ENCODE peak calls at places on chromosomes 1 and 21, in five cellular contexts. One of them, this sample, is unnamed.

GRCh38 chr1:27811741-27812500 is 18.7 kb upstream of the PPP1R8 start:
- DNase-seq in NCI-H774: no peak
- DNase-seq in HT1080: no peak
- DNase-seq in CD4-positive, alpha-beta T cell: no peak
- DNase-seq in CD8-positive, alpha-beta T cell: no peak
- DNase-seq in this sample: no peak

GRCh38 chr1:200405273-200405672 is 4.6 kb downstream of the ZNF281 start:
- DNase-seq in NCI-H774: no peak
- DNase-seq in HT1080: no peak
- DNase-seq in CD4-positive, alpha-beta T cell: no peak
- DNase-seq in CD8-positive, alpha-beta T cell: no peak
- DNase-seq in this sample: no peak

GRCh38 chr1:2807036-2807435 is 5.5 kb upstream of the TTC34 start:
- DNase-seq in NCI-H774: no peak
- DNase-seq in HT1080: no peak
- DNase-seq in CD4-positive, alpha-beta T cell: no peak
- DNase-seq in CD8-positive, alpha-beta T cell: no peak
- DNase-seq in this sample: no peak

GRCh38 chr1:91120421-91120820 is 98.6 kb upstream of the ZNF644 start:
- DNase-seq in NCI-H774: no peak
- DNase-seq in HT1080: no peak
- DNase-seq in CD4-positive, alpha-beta T cell: no peak
- DNase-seq in CD8-positive, alpha-beta T cell: no peak
- DNase-seq in this sample: no peak

GRCh38 chr1:211517006-211517405 is 25.0 kb upstream of the RD3 start:
- DNase-seq in NCI-H774: no peak
- DNase-seq in HT1080: no peak
- DNase-seq in CD4-positive, alpha-beta T cell: no peak
- DNase-seq in CD8-positive, alpha-beta T cell: no peak
- DNase-seq in this sample: no peak

GRCh38 chr21:23890652-23891051 is 1716.6 kb downstream of the MRPL39 start:
- DNase-seq in NCI-H774: no peak
- DNase-seq in HT1080: no peak
- DNase-seq in CD4-positive, alpha-beta T cell: no peak
- DNase-seq in CD8-positive, alpha-beta T cell: no peak
- DNase-seq in this sample: no peak

GRCh38 chr1:6491480-6491962 is at the start of gene PLEKHG5:
- DNase-seq in NCI-H774: no peak
- DNase-seq in HT1080: peak
- DNase-seq in CD4-positive, alpha-beta T cell: no peak
- DNase-seq in CD8-positive, alpha-beta T cell: no peak
- DNase-seq in this sample: peak

GRCh38 chr1:67463298-67463960 is 33.2 kb upstream of the SERBP1 start:
- DNase-seq in NCI-H774: peak
- DNase-seq in HT1080: no peak
- DNase-seq in CD4-positive, alpha-beta T cell: no peak
- DNase-seq in CD8-positive, alpha-beta T cell: no peak
- DNase-seq in this sample: no peak

GRCh38 chr1:8182034-8182761 is 135.7 kb upstream of the SLC45A1 start:
- DNase-seq in NCI-H774: no peak
- DNase-seq in HT1080: peak
- DNase-seq in CD4-positive, alpha-beta T cell: no peak
- DNase-seq in CD8-positive, alpha-beta T cell: no peak
- DNase-seq in this sample: peak

GRCh38 chr1:15245593-15246325 is 1.3 kb upstream of the FHAD1 start:
- DNase-seq in NCI-H774: no peak
- DNase-seq in HT1080: no peak
- DNase-seq in CD4-positive, alpha-beta T cell: no peak
- DNase-seq in CD8-positive, alpha-beta T cell: no peak
- DNase-seq in this sample: peak

GRCh38 chr1:155272466-155273133 is 704 bp downstream of the CLK2 start:
- DNase-seq in NCI-H774: no peak
- DNase-seq in HT1080: peak
- DNase-seq in CD4-positive, alpha-beta T cell: no peak
- DNase-seq in CD8-positive, alpha-beta T cell: no peak
- DNase-seq in this sample: peak

GRCh38 chr1:18191868-18192155 is 84.2 kb downstream of the IGSF21 start:
- DNase-seq in NCI-H774: no peak
- DNase-seq in HT1080: no peak
- DNase-seq in CD4-positive, alpha-beta T cell: no peak
- DNase-seq in CD8-positive, alpha-beta T cell: no peak
- DNase-seq in this sample: no peak

GRCh38 chr1:169590932-169591331 is 4.7 kb upstream of the F5 start:
- DNase-seq in NCI-H774: no peak
- DNase-seq in HT1080: no peak
- DNase-seq in CD4-positive, alpha-beta T cell: no peak
- DNase-seq in CD8-positive, alpha-beta T cell: no peak
- DNase-seq in this sample: peak

GRCh38 chr1:30046751-30047150 is 676.6 kb downstream of the MATN1 start:
- DNase-seq in NCI-H774: no peak
- DNase-seq in HT1080: no peak
- DNase-seq in CD4-positive, alpha-beta T cell: no peak
- DNase-seq in CD8-positive, alpha-beta T cell: peak
- DNase-seq in this sample: no peak

GRCh38 chr1:40059292-40059959 is 18.9 kb downstream of the CAP1 start:
- DNase-seq in NCI-H774: no peak
- DNase-seq in HT1080: peak
- DNase-seq in CD4-positive, alpha-beta T cell: no peak
- DNase-seq in CD8-positive, alpha-beta T cell: peak
- DNase-seq in this sample: peak

GRCh38 chr1:200444478-200444877 is 34.6 kb upstream of the ZNF281 start:
- DNase-seq in NCI-H774: no peak
- DNase-seq in HT1080: no peak
- DNase-seq in CD4-positive, alpha-beta T cell: no peak
- DNase-seq in CD8-positive, alpha-beta T cell: no peak
- DNase-seq in this sample: no peak

GRCh38 chr1:119713538-119714456 is 2.1 kb downstream of the PHGDH start:
- DNase-seq in NCI-H774: no peak
- DNase-seq in HT1080: no peak
- DNase-seq in CD4-positive, alpha-beta T cell: no peak
- DNase-seq in CD8-positive, alpha-beta T cell: no peak
- DNase-seq in this sample: no peak

GRCh38 chr1:43704838-43705237 is 2.5 kb upstream of the ST3GAL3 start:
- DNase-seq in NCI-H774: no peak
- DNase-seq in HT1080: peak
- DNase-seq in CD4-positive, alpha-beta T cell: no peak
- DNase-seq in CD8-positive, alpha-beta T cell: no peak
- DNase-seq in this sample: peak

GRCh38 chr1:158035976-158036583 is 42.6 kb downstream of the KIRREL1 start:
- DNase-seq in NCI-H774: no peak
- DNase-seq in HT1080: no peak
- DNase-seq in CD4-positive, alpha-beta T cell: no peak
- DNase-seq in CD8-positive, alpha-beta T cell: no peak
- DNase-seq in this sample: peak

GRCh38 chr1:91732291-91732953 is 153.5 kb downstream of the TGFBR3 start:
- DNase-seq in NCI-H774: no peak
- DNase-seq in HT1080: peak
- DNase-seq in CD4-positive, alpha-beta T cell: no peak
- DNase-seq in CD8-positive, alpha-beta T cell: no peak
- DNase-seq in this sample: peak

GRCh38 chr1:3710251-3710650 is 42.0 kb upstream of the CCDC27 start:
- DNase-seq in NCI-H774: no peak
- DNase-seq in HT1080: no peak
- DNase-seq in CD4-positive, alpha-beta T cell: no peak
- DNase-seq in CD8-positive, alpha-beta T cell: no peak
- DNase-seq in this sample: no peak

GRCh38 chr1:53959664-53960250 is 13.6 kb downstream of the LRRC42 start:
- DNase-seq in NCI-H774: no peak
- DNase-seq in HT1080: peak
- DNase-seq in CD4-positive, alpha-beta T cell: no peak
- DNase-seq in CD8-positive, alpha-beta T cell: no peak
- DNase-seq in this sample: peak

GRCh38 chr1:3956527-3957170 is 56.6 kb upstream of the C1orf174 start:
- DNase-seq in NCI-H774: no peak
- DNase-seq in HT1080: peak
- DNase-seq in CD4-positive, alpha-beta T cell: no peak
- DNase-seq in CD8-positive, alpha-beta T cell: no peak
- DNase-seq in this sample: no peak

GRCh38 chr1:19811206-19811851 is 3.8 kb downstream of the RNF186 start:
- DNase-seq in NCI-H774: no peak
- DNase-seq in HT1080: peak
- DNase-seq in CD4-positive, alpha-beta T cell: peak
- DNase-seq in CD8-positive, alpha-beta T cell: no peak
- DNase-seq in this sample: no peak

GRCh38 chr1:68456207-68456606 is 6.5 kb upstream of the RPE65 start:
- DNase-seq in NCI-H774: no peak
- DNase-seq in HT1080: no peak
- DNase-seq in CD4-positive, alpha-beta T cell: no peak
- DNase-seq in CD8-positive, alpha-beta T cell: no peak
- DNase-seq in this sample: no peak

GRCh38 chr1:213119794-213120193 is 68.8 kb downstream of the RPS6KC1 start:
- DNase-seq in NCI-H774: no peak
- DNase-seq in HT1080: no peak
- DNase-seq in CD4-positive, alpha-beta T cell: no peak
- DNase-seq in CD8-positive, alpha-beta T cell: no peak
- DNase-seq in this sample: no peak

GRCh38 chr1:115165776-115166175 is 76.5 kb upstream of the TSPAN2 start:
- DNase-seq in NCI-H774: no peak
- DNase-seq in HT1080: no peak
- DNase-seq in CD4-positive, alpha-beta T cell: no peak
- DNase-seq in CD8-positive, alpha-beta T cell: no peak
- DNase-seq in this sample: no peak

GRCh38 chr1:24964811-24965570 is 34.9 kb upstream of the RUNX3 start:
- DNase-seq in NCI-H774: no peak
- DNase-seq in HT1080: peak
- DNase-seq in CD4-positive, alpha-beta T cell: peak
- DNase-seq in CD8-positive, alpha-beta T cell: peak
- DNase-seq in this sample: no peak

GRCh38 chr1:245753807-245754206 is 599.0 kb downstream of the KIF26B start:
- DNase-seq in NCI-H774: no peak
- DNase-seq in HT1080: no peak
- DNase-seq in CD4-positive, alpha-beta T cell: no peak
- DNase-seq in CD8-positive, alpha-beta T cell: no peak
- DNase-seq in this sample: no peak

GRCh38 chr1:110879758-110880606 is 7.0 kb downstream of the CD53 start:
- DNase-seq in NCI-H774: no peak
- DNase-seq in HT1080: peak
- DNase-seq in CD4-positive, alpha-beta T cell: peak
- DNase-seq in CD8-positive, alpha-beta T cell: peak
- DNase-seq in this sample: peak

GRCh38 chr1:28441674-28442073 is 64.2 kb upstream of the RCC1 start:
- DNase-seq in NCI-H774: no peak
- DNase-seq in HT1080: no peak
- DNase-seq in CD4-positive, alpha-beta T cell: no peak
- DNase-seq in CD8-positive, alpha-beta T cell: no peak
- DNase-seq in this sample: no peak

GRCh38 chr1:117573386-117574040 is 32.3 kb upstream of the TENT5C start:
- DNase-seq in NCI-H774: no peak
- DNase-seq in HT1080: peak
- DNase-seq in CD4-positive, alpha-beta T cell: no peak
- DNase-seq in CD8-positive, alpha-beta T cell: no peak
- DNase-seq in this sample: peak

GRCh38 chr21:46560568-46561447 is 44.1 kb downstream of the S100B start:
- DNase-seq in NCI-H774: no peak
- DNase-seq in HT1080: no peak
- DNase-seq in CD4-positive, alpha-beta T cell: no peak
- DNase-seq in CD8-positive, alpha-beta T cell: peak
- DNase-seq in this sample: no peak

GRCh38 chr1:101193733-101194169 is 43.1 kb upstream of the S1PR1 start:
- DNase-seq in NCI-H774: no peak
- DNase-seq in HT1080: no peak
- DNase-seq in CD4-positive, alpha-beta T cell: no peak
- DNase-seq in CD8-positive, alpha-beta T cell: no peak
- DNase-seq in this sample: peak